ENCODE peak calls at places on chromosomes 7 and 10, in nine cellular contexts. One of them, this sample, is unnamed.

GRCh38 chr10:48494611-48495010 is 110.3 kb downstream of the ARHGAP22 start:
- DNase-seq in iPS-NIHi11: no peak
- DNase-seq in aorta: no peak
- DNase-seq in NCI-H1048: no peak
- DNase-seq in brain microvascular endothelial cell: no peak
- DNase-seq in cardiac septum: no peak
- DNase-seq in fibroblast of lung: no peak
- DNase-seq in keratinocyte: no peak
- DNase-seq in occipital lobe: no peak
- DNase-seq in this sample: no peak

GRCh38 chr10:121675344-121675743 is 77.1 kb upstream of the FGFR2 start:
- DNase-seq in cardiac septum: no peak
- DNase-seq in NCI-H1048: no peak
- DNase-seq in keratinocyte: no peak
- DNase-seq in iPS-NIHi11: no peak
- DNase-seq in brain microvascular endothelial cell: no peak
- DNase-seq in occipital lobe: no peak
- DNase-seq in fibroblast of lung: no peak
- DNase-seq in aorta: no peak
- DNase-seq in this sample: no peak

GRCh38 chr10:34698979-34699378 is 116.1 kb downstream of the PARD3 start:
- DNase-seq in aorta: no peak
- DNase-seq in iPS-NIHi11: no peak
- DNase-seq in NCI-H1048: no peak
- DNase-seq in occipital lobe: no peak
- DNase-seq in fibroblast of lung: peak; percentile 44
- DNase-seq in keratinocyte: peak; percentile 69
- DNase-seq in cardiac septum: no peak
- DNase-seq in brain microvascular endothelial cell: peak; percentile 77
- DNase-seq in this sample: no peak

GRCh38 chr10:115117301-115117700 is 24.1 kb downstream of the ATRNL1 start:
- DNase-seq in cardiac septum: no peak
- DNase-seq in NCI-H1048: no peak
- DNase-seq in occipital lobe: no peak
- DNase-seq in aorta: no peak
- DNase-seq in keratinocyte: no peak
- DNase-seq in brain microvascular endothelial cell: no peak
- DNase-seq in iPS-NIHi11: no peak
- DNase-seq in fibroblast of lung: no peak
- DNase-seq in this sample: no peak

GRCh38 chr7:1210321-1210978 is 22.2 kb upstream of the UNCX start:
- DNase-seq in cardiac septum: no peak
- DNase-seq in aorta: no peak
- DNase-seq in occipital lobe: no peak
- DNase-seq in keratinocyte: no peak
- DNase-seq in NCI-H1048: no peak
- DNase-seq in brain microvascular endothelial cell: no peak
- DNase-seq in fibroblast of lung: no peak
- DNase-seq in iPS-NIHi11: peak; percentile 13
- DNase-seq in this sample: no peak

GRCh38 chr7:134613623-134614347 is 32.9 kb upstream of the BPGM start:
- DNase-seq in fibroblast of lung: peak; percentile 97
- DNase-seq in keratinocyte: peak; percentile 85
- DNase-seq in iPS-NIHi11: no peak
- DNase-seq in occipital lobe: no peak
- DNase-seq in brain microvascular endothelial cell: peak; percentile 97
- DNase-seq in NCI-H1048: no peak
- DNase-seq in cardiac septum: no peak
- DNase-seq in aorta: no peak
- DNase-seq in this sample: no peak

GRCh38 chr7:130732980-130733865 is 784 bp downstream of the KLF14 start:
- DNase-seq in NCI-H1048: no peak
- DNase-seq in aorta: no peak
- DNase-seq in cardiac septum: no peak
- DNase-seq in iPS-NIHi11: peak; percentile 70
- DNase-seq in brain microvascular endothelial cell: no peak
- DNase-seq in occipital lobe: no peak
- DNase-seq in keratinocyte: no peak
- DNase-seq in fibroblast of lung: no peak
- DNase-seq in this sample: peak; percentile 50

GRCh38 chr7:148699772-148700629 is 1.3 kb downstream of the CUL1 start:
- DNase-seq in cardiac septum: no peak
- DNase-seq in keratinocyte: no peak
- DNase-seq in aorta: no peak
- DNase-seq in iPS-NIHi11: peak; percentile 72
- DNase-seq in brain microvascular endothelial cell: no peak
- DNase-seq in fibroblast of lung: peak; percentile 58
- DNase-seq in occipital lobe: no peak
- DNase-seq in NCI-H1048: no peak
- DNase-seq in this sample: no peak

GRCh38 chr7:51126324-51126723 is 190.3 kb downstream of the COBL start:
- DNase-seq in cardiac septum: no peak
- DNase-seq in brain microvascular endothelial cell: no peak
- DNase-seq in aorta: no peak
- DNase-seq in fibroblast of lung: no peak
- DNase-seq in NCI-H1048: no peak
- DNase-seq in occipital lobe: no peak
- DNase-seq in keratinocyte: no peak
- DNase-seq in iPS-NIHi11: no peak
- DNase-seq in this sample: no peak

GRCh38 chr7:24284699-24285506 is 913 bp downstream of the NPY start:
- DNase-seq in NCI-H1048: no peak
- DNase-seq in iPS-NIHi11: peak; percentile 67
- DNase-seq in cardiac septum: no peak
- DNase-seq in aorta: no peak
- DNase-seq in keratinocyte: no peak
- DNase-seq in fibroblast of lung: no peak
- DNase-seq in brain microvascular endothelial cell: no peak
- DNase-seq in occipital lobe: no peak
- DNase-seq in this sample: peak; percentile 71

GRCh38 chr10:17984056-17984455 is 32.3 kb downstream of the SLC39A12 start:
- DNase-seq in aorta: no peak
- DNase-seq in NCI-H1048: no peak
- DNase-seq in cardiac septum: no peak
- DNase-seq in iPS-NIHi11: no peak
- DNase-seq in brain microvascular endothelial cell: no peak
- DNase-seq in keratinocyte: no peak
- DNase-seq in occipital lobe: no peak
- DNase-seq in fibroblast of lung: peak; percentile 47
- DNase-seq in this sample: no peak

GRCh38 chr7:87797798-87798403 is 78.3 kb downstream of the SLC25A40 start:
- DNase-seq in iPS-NIHi11: peak; percentile 51
- DNase-seq in occipital lobe: no peak
- DNase-seq in aorta: no peak
- DNase-seq in fibroblast of lung: peak; percentile 65
- DNase-seq in NCI-H1048: no peak
- DNase-seq in keratinocyte: no peak
- DNase-seq in cardiac septum: no peak
- DNase-seq in brain microvascular endothelial cell: peak; percentile 40
- DNase-seq in this sample: no peak

GRCh38 chr10:5466451-5466996 is 32.8 kb downstream of the CALML5 start:
- DNase-seq in fibroblast of lung: peak; percentile 90
- DNase-seq in cardiac septum: no peak
- DNase-seq in brain microvascular endothelial cell: no peak
- DNase-seq in keratinocyte: peak; percentile 97
- DNase-seq in aorta: no peak
- DNase-seq in NCI-H1048: peak; percentile 22
- DNase-seq in occipital lobe: no peak
- DNase-seq in iPS-NIHi11: peak; percentile 72
- DNase-seq in this sample: peak; percentile 99

GRCh38 chr10:30782543-30783461 is 153.2 kb upstream of the LYZL2 start:
- DNase-seq in cardiac septum: no peak
- DNase-seq in NCI-H1048: no peak
- DNase-seq in keratinocyte: no peak
- DNase-seq in aorta: no peak
- DNase-seq in fibroblast of lung: peak; percentile 45
- DNase-seq in occipital lobe: no peak
- DNase-seq in iPS-NIHi11: no peak
- DNase-seq in brain microvascular endothelial cell: no peak
- DNase-seq in this sample: no peak

GRCh38 chr7:8638076-8638475 is 204.7 kb downstream of the NXPH1 start:
- DNase-seq in NCI-H1048: no peak
- DNase-seq in brain microvascular endothelial cell: no peak
- DNase-seq in cardiac septum: no peak
- DNase-seq in aorta: no peak
- DNase-seq in fibroblast of lung: no peak
- DNase-seq in occipital lobe: no peak
- DNase-seq in iPS-NIHi11: peak; percentile 10
- DNase-seq in keratinocyte: no peak
- DNase-seq in this sample: no peak

GRCh38 chr10:113386005-113386404 is 166.8 kb upstream of the HABP2 start:
- DNase-seq in iPS-NIHi11: no peak
- DNase-seq in cardiac septum: no peak
- DNase-seq in brain microvascular endothelial cell: peak; percentile 42
- DNase-seq in fibroblast of lung: peak; percentile 50
- DNase-seq in keratinocyte: no peak
- DNase-seq in occipital lobe: no peak
- DNase-seq in aorta: peak; percentile 85
- DNase-seq in NCI-H1048: no peak
- DNase-seq in this sample: no peak

GRCh38 chr7:18997477-18998130 is 119.8 kb downstream of the TWIST1 start:
- DNase-seq in iPS-NIHi11: no peak
- DNase-seq in keratinocyte: no peak
- DNase-seq in occipital lobe: no peak
- DNase-seq in cardiac septum: no peak
- DNase-seq in NCI-H1048: no peak
- DNase-seq in aorta: no peak
- DNase-seq in brain microvascular endothelial cell: no peak
- DNase-seq in fibroblast of lung: no peak
- DNase-seq in this sample: no peak

GRCh38 chr7:155222578-155222977 is 75.1 kb upstream of the INSIG1 start:
- DNase-seq in occipital lobe: no peak
- DNase-seq in iPS-NIHi11: no peak
- DNase-seq in keratinocyte: no peak
- DNase-seq in cardiac septum: no peak
- DNase-seq in fibroblast of lung: no peak
- DNase-seq in aorta: peak; percentile 28
- DNase-seq in brain microvascular endothelial cell: no peak
- DNase-seq in NCI-H1048: no peak
- DNase-seq in this sample: no peak

GRCh38 chr7:64793106-64793755 is 997 bp upstream of the ZNF138 start:
- DNase-seq in NCI-H1048: no peak
- DNase-seq in keratinocyte: no peak
- DNase-seq in iPS-NIHi11: no peak
- DNase-seq in brain microvascular endothelial cell: no peak
- DNase-seq in aorta: no peak
- DNase-seq in occipital lobe: no peak
- DNase-seq in cardiac septum: no peak
- DNase-seq in fibroblast of lung: no peak
- DNase-seq in this sample: no peak

GRCh38 chr10:43584051-43584450 is 9.6 kb upstream of the ZNF239 start:
- DNase-seq in keratinocyte: no peak
- DNase-seq in occipital lobe: no peak
- DNase-seq in fibroblast of lung: no peak
- DNase-seq in cardiac septum: no peak
- DNase-seq in iPS-NIHi11: no peak
- DNase-seq in NCI-H1048: no peak
- DNase-seq in brain microvascular endothelial cell: no peak
- DNase-seq in aorta: no peak
- DNase-seq in this sample: no peak

GRCh38 chr10:43045631-43046287 is 31.1 kb upstream of the RET start:
- DNase-seq in NCI-H1048: no peak
- DNase-seq in fibroblast of lung: no peak
- DNase-seq in cardiac septum: peak; percentile 22
- DNase-seq in aorta: peak; percentile 63
- DNase-seq in brain microvascular endothelial cell: no peak
- DNase-seq in iPS-NIHi11: no peak
- DNase-seq in keratinocyte: no peak
- DNase-seq in occipital lobe: no peak
- DNase-seq in this sample: no peak

GRCh38 chr7:2474813-2475677 is 1.2 kb downstream of the GRIFIN start:
- DNase-seq in cardiac septum: no peak
- DNase-seq in brain microvascular endothelial cell: no peak
- DNase-seq in fibroblast of lung: no peak
- DNase-seq in iPS-NIHi11: peak; percentile 33
- DNase-seq in aorta: peak; percentile 74
- DNase-seq in occipital lobe: no peak
- DNase-seq in keratinocyte: no peak
- DNase-seq in NCI-H1048: no peak
- DNase-seq in this sample: peak; percentile 54

GRCh38 chr10:102550636-102551210 is 47.0 kb downstream of the SUFU start:
- DNase-seq in iPS-NIHi11: no peak
- DNase-seq in fibroblast of lung: no peak
- DNase-seq in NCI-H1048: no peak
- DNase-seq in occipital lobe: no peak
- DNase-seq in aorta: no peak
- DNase-seq in brain microvascular endothelial cell: no peak
- DNase-seq in keratinocyte: no peak
- DNase-seq in cardiac septum: peak; percentile 53
- DNase-seq in this sample: no peak

GRCh38 chr7:96823274-96823673 is 113.6 kb upstream of the SEM1 start:
- DNase-seq in iPS-NIHi11: no peak
- DNase-seq in cardiac septum: no peak
- DNase-seq in NCI-H1048: no peak
- DNase-seq in fibroblast of lung: peak; percentile 19
- DNase-seq in brain microvascular endothelial cell: peak; percentile 22
- DNase-seq in occipital lobe: no peak
- DNase-seq in aorta: no peak
- DNase-seq in keratinocyte: peak; percentile 48
- DNase-seq in this sample: no peak

GRCh38 chr10:4889959-4890358 is 64.0 kb downstream of the AKR1E2 start:
- DNase-seq in aorta: no peak
- DNase-seq in NCI-H1048: no peak
- DNase-seq in cardiac septum: no peak
- DNase-seq in iPS-NIHi11: no peak
- DNase-seq in fibroblast of lung: no peak
- DNase-seq in brain microvascular endothelial cell: no peak
- DNase-seq in occipital lobe: no peak
- DNase-seq in keratinocyte: no peak
- DNase-seq in this sample: no peak

GRCh38 chr7:96069361-96069760 is 252.5 kb downstream of the SLC25A13 start:
- DNase-seq in NCI-H1048: peak; percentile 96
- DNase-seq in aorta: no peak
- DNase-seq in brain microvascular endothelial cell: no peak
- DNase-seq in cardiac septum: no peak
- DNase-seq in occipital lobe: no peak
- DNase-seq in fibroblast of lung: no peak
- DNase-seq in keratinocyte: no peak
- DNase-seq in iPS-NIHi11: no peak
- DNase-seq in this sample: no peak

This sample was measured in ELF-1.